ENCODE peak calls at places on chromosomes 5 and 9, in six cellular contexts. F is neural crest cell; C is HCT116; Z is stimulated activated CD8-positive, alpha-beta memory T cell treated with anti-CD3 and anti-CD28 coated beads, Interleukin-15, amount 100 ng/mL, for 1 hour; E is T-helper 2 cell; G is nucleus accumbens. N is an unnamed sample.

GRCh38 chr5:92841604-92842155 is 739.3 kb downstream of the NR2F1-AS1 start:
- DNase-seq in C (no peak), E (no peak), F (no peak), Z (no peak), G (no peak), N (no peak)

GRCh38 chr9:95499847-95500246 is 16.9 kb downstream of the PTCH1 start:
- DNase-seq in C (no peak), G (no peak), F (no peak), Z (no peak), E (no peak), N (no peak)

GRCh38 chr5:178213003-178213449 is 8.7 kb downstream of the HNRNPAB start:
- DNase-seq in Z (no peak), F (no peak), E (no peak), C (no peak), G (no peak), N (no peak)

GRCh38 chr9:92115977-92116285 is 718 bp upstream of the SPTLC1 start:
- DNase-seq in C (no peak), Z (no peak), G (no peak), E (no peak), F (no peak), N (no peak)

GRCh38 chr9:95488971-95489370 is 27.8 kb downstream of the PTCH1 start:
- DNase-seq in E (no peak), G (no peak), F (no peak), Z (no peak), C (no peak), N (no peak)

GRCh38 chr9:36080519-36080918 is 43.8 kb downstream of the RECK start:
- DNase-seq in F (no peak), C (no peak), Z (no peak), G (no peak), E (no peak), N (no peak)

GRCh38 chr5:3145641-3146040 is 394.2 kb upstream of the IRX2 start:
- DNase-seq in G (no peak), F (no peak), Z (no peak), C (no peak), E (no peak), N (no peak)

GRCh38 chr9:4225291-4226119 is 74.4 kb downstream of the GLIS3 start:
- DNase-seq in F (no peak), E (no peak), Z (no peak), C (peak), G (no peak), N (no peak)

GRCh38 chr9:2568689-2569088 is 52.9 kb upstream of the VLDLR start:
- DNase-seq in Z (no peak), G (no peak), C (no peak), F (no peak), E (no peak), N (no peak)

GRCh38 chr5:10536511-10536910 is 27.4 kb upstream of the ANKRD33B start:
- DNase-seq in F (no peak), C (no peak), E (no peak), G (no peak), Z (no peak), N (no peak)